ENCODE peak calls at places on chromosomes 7 and 10, in nine cellular contexts. One of them, this sample, is unnamed.

GRCh38 chr7:72182036-72182435 is 230.1 kb downstream of the CALN1 start:
- DNase-seq in foreskin fibroblast: no peak
- DNase-seq in GM06990: no peak
- DNase-seq in HFF-Myc: no peak
- DNase-seq in mucosa of descending colon: no peak
- DNase-seq in cardiac fibroblast: no peak
- DNase-seq in choroid plexus epithelial cell: no peak
- DNase-seq in tibial artery: no peak
- DNase-seq in thoracic aorta: no peak
- DNase-seq in this sample: no peak

GRCh38 chr7:5423844-5424688 is 432 bp upstream of the TNRC18 start:
- DNase-seq in foreskin fibroblast: peak
- DNase-seq in GM06990: no peak
- DNase-seq in HFF-Myc: peak
- DNase-seq in mucosa of descending colon: peak
- DNase-seq in cardiac fibroblast: peak
- DNase-seq in choroid plexus epithelial cell: peak
- DNase-seq in tibial artery: peak
- DNase-seq in thoracic aorta: peak
- DNase-seq in this sample: peak

GRCh38 chr7:92360387-92360786 is 86.9 kb upstream of the GATAD1 start:
- DNase-seq in foreskin fibroblast: no peak
- DNase-seq in GM06990: no peak
- DNase-seq in HFF-Myc: no peak
- DNase-seq in mucosa of descending colon: no peak
- DNase-seq in cardiac fibroblast: no peak
- DNase-seq in choroid plexus epithelial cell: peak
- DNase-seq in tibial artery: no peak
- DNase-seq in thoracic aorta: no peak
- DNase-seq in this sample: no peak

GRCh38 chr10:67077376-67077775 is 151.5 kb downstream of the LRRTM3 start:
- DNase-seq in foreskin fibroblast: no peak
- DNase-seq in GM06990: no peak
- DNase-seq in HFF-Myc: no peak
- DNase-seq in mucosa of descending colon: no peak
- DNase-seq in cardiac fibroblast: no peak
- DNase-seq in choroid plexus epithelial cell: peak
- DNase-seq in tibial artery: no peak
- DNase-seq in thoracic aorta: no peak
- DNase-seq in this sample: no peak

GRCh38 chr7:778968-779451 is 51.9 kb upstream of the PRKAR1B start:
- DNase-seq in foreskin fibroblast: peak
- DNase-seq in GM06990: no peak
- DNase-seq in HFF-Myc: no peak
- DNase-seq in mucosa of descending colon: no peak
- DNase-seq in cardiac fibroblast: no peak
- DNase-seq in choroid plexus epithelial cell: no peak
- DNase-seq in tibial artery: no peak
- DNase-seq in thoracic aorta: no peak
- DNase-seq in this sample: no peak

GRCh38 chr7:30908681-30909080 is 3.0 kb upstream of the AQP1 start:
- DNase-seq in foreskin fibroblast: no peak
- DNase-seq in GM06990: no peak
- DNase-seq in HFF-Myc: no peak
- DNase-seq in mucosa of descending colon: no peak
- DNase-seq in cardiac fibroblast: no peak
- DNase-seq in choroid plexus epithelial cell: no peak
- DNase-seq in tibial artery: no peak
- DNase-seq in thoracic aorta: no peak
- DNase-seq in this sample: no peak

GRCh38 chr7:49060743-49061142 is 136.4 kb downstream of the CDC14C start:
- DNase-seq in foreskin fibroblast: no peak
- DNase-seq in GM06990: no peak
- DNase-seq in HFF-Myc: no peak
- DNase-seq in mucosa of descending colon: no peak
- DNase-seq in cardiac fibroblast: no peak
- DNase-seq in choroid plexus epithelial cell: no peak
- DNase-seq in tibial artery: no peak
- DNase-seq in thoracic aorta: no peak
- DNase-seq in this sample: no peak

GRCh38 chr10:31782701-31783100 is 145.9 kb downstream of the ARHGAP12 start:
- DNase-seq in foreskin fibroblast: no peak
- DNase-seq in GM06990: no peak
- DNase-seq in HFF-Myc: no peak
- DNase-seq in mucosa of descending colon: no peak
- DNase-seq in cardiac fibroblast: no peak
- DNase-seq in choroid plexus epithelial cell: no peak
- DNase-seq in tibial artery: no peak
- DNase-seq in thoracic aorta: no peak
- DNase-seq in this sample: no peak

GRCh38 chr10:61183971-61184370 is 240.0 kb upstream of the RHOBTB1 start:
- DNase-seq in foreskin fibroblast: no peak
- DNase-seq in GM06990: no peak
- DNase-seq in HFF-Myc: no peak
- DNase-seq in mucosa of descending colon: no peak
- DNase-seq in cardiac fibroblast: no peak
- DNase-seq in choroid plexus epithelial cell: no peak
- DNase-seq in tibial artery: no peak
- DNase-seq in thoracic aorta: no peak
- DNase-seq in this sample: no peak

GRCh38 chr10:69451209-69451783 is at the start of gene TSPAN15:
- DNase-seq in foreskin fibroblast: peak
- DNase-seq in GM06990: peak
- DNase-seq in HFF-Myc: no peak
- DNase-seq in mucosa of descending colon: peak
- DNase-seq in cardiac fibroblast: peak
- DNase-seq in choroid plexus epithelial cell: peak
- DNase-seq in tibial artery: peak
- DNase-seq in thoracic aorta: peak
- DNase-seq in this sample: no peak

GRCh38 chr10:75201793-75202307 is 8.7 kb upstream of the VDAC2 start:
- DNase-seq in foreskin fibroblast: peak
- DNase-seq in GM06990: no peak
- DNase-seq in HFF-Myc: no peak
- DNase-seq in mucosa of descending colon: peak
- DNase-seq in cardiac fibroblast: no peak
- DNase-seq in choroid plexus epithelial cell: no peak
- DNase-seq in tibial artery: peak
- DNase-seq in thoracic aorta: no peak
- DNase-seq in this sample: no peak

GRCh38 chr7:86760236-86760635 is 116.5 kb downstream of the GRM3 start:
- DNase-seq in foreskin fibroblast: no peak
- DNase-seq in GM06990: no peak
- DNase-seq in HFF-Myc: no peak
- DNase-seq in mucosa of descending colon: no peak
- DNase-seq in cardiac fibroblast: no peak
- DNase-seq in choroid plexus epithelial cell: no peak
- DNase-seq in tibial artery: no peak
- DNase-seq in thoracic aorta: no peak
- DNase-seq in this sample: no peak

GRCh38 chr10:1741450-1741849 is 4.1 kb upstream of the ADARB2 start:
- DNase-seq in foreskin fibroblast: no peak
- DNase-seq in GM06990: no peak
- DNase-seq in HFF-Myc: no peak
- DNase-seq in mucosa of descending colon: no peak
- DNase-seq in cardiac fibroblast: no peak
- DNase-seq in choroid plexus epithelial cell: no peak
- DNase-seq in tibial artery: no peak
- DNase-seq in thoracic aorta: no peak
- DNase-seq in this sample: no peak

GRCh38 chr7:43260980-43261878 is 148.8 kb downstream of the HECW1 start:
- DNase-seq in foreskin fibroblast: peak
- DNase-seq in GM06990: peak
- DNase-seq in HFF-Myc: peak
- DNase-seq in mucosa of descending colon: peak
- DNase-seq in cardiac fibroblast: peak
- DNase-seq in choroid plexus epithelial cell: peak
- DNase-seq in tibial artery: no peak
- DNase-seq in thoracic aorta: peak
- DNase-seq in this sample: peak

DNA sequence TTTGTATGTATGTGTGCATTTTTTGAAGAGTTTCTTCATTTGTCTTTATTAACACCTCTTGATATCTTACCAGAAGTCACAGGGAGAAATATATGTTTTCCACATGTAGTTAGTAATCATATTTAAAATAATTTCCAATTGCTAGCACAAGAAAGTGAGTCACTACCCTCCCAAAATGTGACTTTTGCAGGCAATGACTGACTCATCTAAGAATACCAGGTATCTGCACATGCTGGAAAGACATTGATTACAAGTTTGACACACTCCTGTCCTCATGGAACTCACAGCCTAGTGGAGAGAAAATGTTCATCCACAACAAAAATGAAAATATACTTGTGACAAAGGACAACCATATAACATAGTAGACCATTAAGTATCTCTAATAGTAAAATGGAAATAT is 82.9 kb downstream of the SEMA3D start:
- DNase-seq in foreskin fibroblast: peak
- DNase-seq in GM06990: no peak
- DNase-seq in HFF-Myc: no peak
- DNase-seq in mucosa of descending colon: no peak
- DNase-seq in cardiac fibroblast: no peak
- DNase-seq in choroid plexus epithelial cell: peak
- DNase-seq in tibial artery: no peak
- DNase-seq in thoracic aorta: no peak
- DNase-seq in this sample: no peak
- H3K4me3 ChIP-seq in foreskin fibroblast: no peak
- H3K4me3 ChIP-seq in GM06990: no peak
- H3K4me3 ChIP-seq in HFF-Myc: no peak
- H3K4me3 ChIP-seq in mucosa of descending colon: no peak
- H3K4me3 ChIP-seq in cardiac fibroblast: no peak
- H3K4me3 ChIP-seq in choroid plexus epithelial cell: no peak
- H3K4me3 ChIP-seq in tibial artery: no peak
- H3K4me3 ChIP-seq in thoracic aorta: no peak
- H3K4me3 ChIP-seq in this sample: no peak

GRCh38 chr7:78221961-78222751 is 423.6 kb downstream of the PHTF2 start:
- DNase-seq in foreskin fibroblast: peak
- DNase-seq in GM06990: no peak
- DNase-seq in HFF-Myc: no peak
- DNase-seq in mucosa of descending colon: no peak
- DNase-seq in cardiac fibroblast: peak
- DNase-seq in choroid plexus epithelial cell: peak
- DNase-seq in tibial artery: no peak
- DNase-seq in thoracic aorta: no peak
- DNase-seq in this sample: peak

GRCh38 chr7:78223598-78223997 is 425.0 kb downstream of the PHTF2 start:
- DNase-seq in foreskin fibroblast: no peak
- DNase-seq in GM06990: no peak
- DNase-seq in HFF-Myc: no peak
- DNase-seq in mucosa of descending colon: no peak
- DNase-seq in cardiac fibroblast: no peak
- DNase-seq in choroid plexus epithelial cell: no peak
- DNase-seq in tibial artery: no peak
- DNase-seq in thoracic aorta: no peak
- DNase-seq in this sample: no peak

GRCh38 chr7:78224923-78225322 is 426.4 kb downstream of the PHTF2 start:
- DNase-seq in foreskin fibroblast: peak
- DNase-seq in GM06990: no peak
- DNase-seq in HFF-Myc: no peak
- DNase-seq in mucosa of descending colon: no peak
- DNase-seq in cardiac fibroblast: no peak
- DNase-seq in choroid plexus epithelial cell: no peak
- DNase-seq in tibial artery: no peak
- DNase-seq in thoracic aorta: no peak
- DNase-seq in this sample: no peak

GRCh38 chr7:78225534-78225933 is 427.0 kb downstream of the PHTF2 start:
- DNase-seq in foreskin fibroblast: peak
- DNase-seq in GM06990: no peak
- DNase-seq in HFF-Myc: no peak
- DNase-seq in mucosa of descending colon: no peak
- DNase-seq in cardiac fibroblast: peak
- DNase-seq in choroid plexus epithelial cell: peak
- DNase-seq in tibial artery: no peak
- DNase-seq in thoracic aorta: no peak
- DNase-seq in this sample: no peak

DNA sequence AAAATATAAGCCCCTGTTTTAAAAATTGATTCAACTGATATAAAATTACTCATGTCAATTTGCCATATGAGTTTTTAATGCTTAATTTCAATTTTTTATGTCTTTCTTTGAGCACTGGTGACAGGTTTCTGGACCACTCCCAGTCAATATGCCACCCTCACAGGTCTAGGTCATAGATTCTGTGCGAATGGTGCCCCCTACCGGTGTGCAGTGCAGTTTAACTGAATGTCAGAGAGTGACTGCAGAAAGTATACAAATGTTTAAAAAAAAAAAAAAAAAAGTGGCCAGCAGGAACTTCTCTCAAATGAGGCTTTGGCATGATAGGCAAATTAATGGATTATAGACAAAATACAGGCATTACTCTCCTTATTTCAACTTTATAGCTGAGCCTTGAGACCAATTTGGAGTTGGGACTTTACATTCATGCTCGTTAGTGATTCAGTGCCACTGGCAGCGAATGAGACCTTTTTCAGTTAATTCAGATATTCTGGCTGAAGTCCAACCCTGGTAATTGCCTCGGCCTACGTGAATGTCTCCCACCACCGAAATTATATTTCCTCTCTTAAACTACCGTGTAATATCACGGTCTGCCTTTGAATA is 427.6 kb downstream of the PHTF2 start:
- DNase-seq in foreskin fibroblast: peak
- DNase-seq in GM06990: no peak
- DNase-seq in HFF-Myc: peak
- DNase-seq in mucosa of descending colon: peak
- DNase-seq in cardiac fibroblast: peak
- DNase-seq in choroid plexus epithelial cell: peak
- DNase-seq in tibial artery: no peak
- DNase-seq in thoracic aorta: no peak
- DNase-seq in this sample: no peak
- TF ChIP-seq CTCF in foreskin fibroblast: peak
- TF ChIP-seq CTCF in GM06990: peak
- TF ChIP-seq CTCF in HFF-Myc: peak
- TF ChIP-seq CTCF in mucosa of descending colon: no peak
- TF ChIP-seq CTCF in cardiac fibroblast: peak
- TF ChIP-seq CTCF in choroid plexus epithelial cell: peak
- TF ChIP-seq CTCF in tibial artery: peak
- TF ChIP-seq CTCF in thoracic aorta: peak
- TF ChIP-seq CTCF in this sample: peak

DNA sequence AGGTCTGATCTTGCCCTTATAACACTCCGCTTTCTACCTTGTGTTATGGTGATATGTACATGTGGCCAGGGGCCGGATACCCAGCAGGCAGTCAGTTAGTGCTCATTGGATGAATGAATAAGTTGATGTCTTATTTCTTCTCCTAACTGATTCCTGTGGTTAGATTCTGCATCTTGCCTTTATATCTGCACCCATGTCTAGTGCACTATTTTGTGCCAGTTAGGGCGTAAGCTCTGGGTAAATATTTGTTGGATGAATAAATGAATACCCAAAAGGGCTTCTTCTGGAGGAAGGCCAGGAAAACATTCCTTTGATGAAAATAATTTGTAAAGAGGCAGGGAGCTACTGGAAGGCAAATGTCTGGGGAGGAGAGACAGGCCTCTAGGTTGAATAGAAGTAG is 148.2 kb downstream of the CHN2 start:
- DNase-seq in foreskin fibroblast: no peak
- DNase-seq in GM06990: no peak
- DNase-seq in HFF-Myc: no peak
- DNase-seq in mucosa of descending colon: no peak
- DNase-seq in cardiac fibroblast: peak
- DNase-seq in choroid plexus epithelial cell: no peak
- DNase-seq in tibial artery: no peak
- DNase-seq in thoracic aorta: no peak
- DNase-seq in this sample: no peak
- H3K4me3 ChIP-seq in foreskin fibroblast: no peak
- H3K4me3 ChIP-seq in GM06990: no peak
- H3K4me3 ChIP-seq in HFF-Myc: no peak
- H3K4me3 ChIP-seq in mucosa of descending colon: no peak
- H3K4me3 ChIP-seq in cardiac fibroblast: no peak
- H3K4me3 ChIP-seq in choroid plexus epithelial cell: no peak
- H3K4me3 ChIP-seq in tibial artery: no peak
- H3K4me3 ChIP-seq in thoracic aorta: no peak
- H3K4me3 ChIP-seq in this sample: no peak

GRCh38 chr10:43230101-43230908 is 36.6 kb downstream of the RASGEF1A start:
- DNase-seq in foreskin fibroblast: no peak
- DNase-seq in GM06990: no peak
- DNase-seq in HFF-Myc: no peak
- DNase-seq in mucosa of descending colon: peak
- DNase-seq in cardiac fibroblast: no peak
- DNase-seq in choroid plexus epithelial cell: no peak
- DNase-seq in tibial artery: peak
- DNase-seq in thoracic aorta: no peak
- DNase-seq in this sample: no peak
- TF ChIP-seq CTCF in foreskin fibroblast: no peak
- TF ChIP-seq CTCF in GM06990: no peak
- TF ChIP-seq CTCF in HFF-Myc: no peak
- TF ChIP-seq CTCF in mucosa of descending colon: no peak
- TF ChIP-seq CTCF in cardiac fibroblast: no peak
- TF ChIP-seq CTCF in choroid plexus epithelial cell: no peak
- TF ChIP-seq CTCF in tibial artery: no peak
- TF ChIP-seq CTCF in thoracic aorta: no peak
- TF ChIP-seq CTCF in this sample: no peak

This sample was measured in AG09309.